ENCODE peak calls at places on chromosomes 5 and 9, in six cellular contexts. One of them, this sample, is unnamed.

GRCh38 chr5:143057580-143057999 is 287.4 kb downstream of the ARHGAP26 start:
- DNase-seq in tibial artery: no peak
- DNase-seq in GM06990: peak; percentile 72
- DNase-seq in BJ: no peak
- DNase-seq in fibroblast of pulmonary artery: peak; percentile 64
- DNase-seq in NCI-H446 treated with DMSO at 0.1 percent for 48 hours: no peak
- DNase-seq in this sample: no peak

GRCh38 chr5:108728566-108729305 is 19.0 kb upstream of the FER start:
- DNase-seq in tibial artery: no peak
- DNase-seq in GM06990: no peak
- DNase-seq in fibroblast of pulmonary artery: no peak
- DNase-seq in NCI-H446 treated with DMSO at 0.1 percent for 48 hours: no peak
- DNase-seq in BJ: no peak
- DNase-seq in this sample: no peak

GRCh38 chr5:128566170-128566569 is 28.1 kb upstream of the FBN2 start:
- DNase-seq in GM06990: no peak
- DNase-seq in BJ: no peak
- DNase-seq in tibial artery: no peak
- DNase-seq in fibroblast of pulmonary artery: no peak
- DNase-seq in NCI-H446 treated with DMSO at 0.1 percent for 48 hours: no peak
- DNase-seq in this sample: no peak

GRCh38 chr5:141734501-141735231 is 52.6 kb upstream of the ARAP3 start:
- DNase-seq in NCI-H446 treated with DMSO at 0.1 percent for 48 hours: no peak
- DNase-seq in BJ: no peak
- DNase-seq in tibial artery: no peak
- DNase-seq in fibroblast of pulmonary artery: peak; percentile 83
- DNase-seq in GM06990: no peak
- DNase-seq in this sample: no peak

GRCh38 chr9:463455-464125 is 248.9 kb downstream of the DOCK8 start:
- DNase-seq in GM06990: no peak
- DNase-seq in NCI-H446 treated with DMSO at 0.1 percent for 48 hours: no peak
- DNase-seq in fibroblast of pulmonary artery: no peak
- DNase-seq in BJ: no peak
- DNase-seq in tibial artery: no peak
- DNase-seq in this sample: no peak

GRCh38 chr5:125668904-125669303 is 754.3 kb upstream of the GRAMD2B start:
- DNase-seq in GM06990: no peak
- DNase-seq in fibroblast of pulmonary artery: no peak
- DNase-seq in NCI-H446 treated with DMSO at 0.1 percent for 48 hours: no peak
- DNase-seq in BJ: no peak
- DNase-seq in tibial artery: no peak
- DNase-seq in this sample: no peak

GRCh38 chr5:125290935-125291334 is 544.5 kb upstream of the ZNF608 start:
- DNase-seq in fibroblast of pulmonary artery: no peak
- DNase-seq in BJ: no peak
- DNase-seq in tibial artery: no peak
- DNase-seq in GM06990: no peak
- DNase-seq in NCI-H446 treated with DMSO at 0.1 percent for 48 hours: no peak
- DNase-seq in this sample: no peak

GRCh38 chr5:152092580-152092979 is 167.9 kb upstream of the GLRA1 start:
- DNase-seq in fibroblast of pulmonary artery: no peak
- DNase-seq in BJ: no peak
- DNase-seq in GM06990: no peak
- DNase-seq in NCI-H446 treated with DMSO at 0.1 percent for 48 hours: no peak
- DNase-seq in tibial artery: no peak
- DNase-seq in this sample: no peak

GRCh38 chr5:33433303-33434255 is 7.2 kb upstream of the TARS1 start:
- DNase-seq in fibroblast of pulmonary artery: peak; percentile 39
- DNase-seq in GM06990: no peak
- DNase-seq in tibial artery: no peak
- DNase-seq in NCI-H446 treated with DMSO at 0.1 percent for 48 hours: no peak
- DNase-seq in BJ: no peak
- DNase-seq in this sample: no peak

GRCh38 chr9:106784076-106784475 is 78.9 kb upstream of the ZNF462 start:
- DNase-seq in tibial artery: no peak
- DNase-seq in NCI-H446 treated with DMSO at 0.1 percent for 48 hours: no peak
- DNase-seq in BJ: no peak
- DNase-seq in fibroblast of pulmonary artery: peak; percentile 40
- DNase-seq in GM06990: no peak
- DNase-seq in this sample: no peak

GRCh38 chr9:35136866-35137265 is 21.2 kb upstream of the ATOSB start:
- DNase-seq in BJ: no peak
- DNase-seq in tibial artery: peak; percentile 10
- DNase-seq in fibroblast of pulmonary artery: peak; percentile 4
- DNase-seq in GM06990: no peak
- DNase-seq in NCI-H446 treated with DMSO at 0.1 percent for 48 hours: no peak
- DNase-seq in this sample: no peak

GRCh38 chr5:174553556-174553955 is 170.8 kb upstream of the MSX2 start:
- DNase-seq in NCI-H446 treated with DMSO at 0.1 percent for 48 hours: no peak
- DNase-seq in fibroblast of pulmonary artery: no peak
- DNase-seq in GM06990: no peak
- DNase-seq in BJ: no peak
- DNase-seq in tibial artery: peak; percentile 95
- DNase-seq in this sample: no peak

GRCh38 chr9:129482521-129483466 is 138.1 kb downstream of the C9orf50 start:
- DNase-seq in tibial artery: peak; percentile 96
- DNase-seq in BJ: peak; percentile 48
- DNase-seq in GM06990: no peak
- DNase-seq in NCI-H446 treated with DMSO at 0.1 percent for 48 hours: peak; percentile 45
- DNase-seq in fibroblast of pulmonary artery: peak; percentile 89
- DNase-seq in this sample: peak; percentile 58

GRCh38 chr9:113309204-113309813 is 6.1 kb upstream of the RNF183 start:
- DNase-seq in fibroblast of pulmonary artery: peak; percentile 70
- DNase-seq in BJ: no peak
- DNase-seq in NCI-H446 treated with DMSO at 0.1 percent for 48 hours: no peak
- DNase-seq in GM06990: no peak
- DNase-seq in tibial artery: no peak
- DNase-seq in this sample: peak; percentile 53

GRCh38 chr5:62780888-62781287 is 202.3 kb downstream of the LRRC70 start:
- DNase-seq in tibial artery: no peak
- DNase-seq in NCI-H446 treated with DMSO at 0.1 percent for 48 hours: no peak
- DNase-seq in BJ: no peak
- DNase-seq in fibroblast of pulmonary artery: no peak
- DNase-seq in GM06990: no peak
- DNase-seq in this sample: no peak

GRCh38 chr5:893137-893506 is 438 bp downstream of the TRIP13 start:
- DNase-seq in GM06990: no peak
- DNase-seq in tibial artery: no peak
- DNase-seq in BJ: no peak
- DNase-seq in fibroblast of pulmonary artery: no peak
- DNase-seq in NCI-H446 treated with DMSO at 0.1 percent for 48 hours: no peak
- DNase-seq in this sample: no peak

GRCh38 chr9:119009253-119009652 is 360.0 kb downstream of the BRINP1 start:
- DNase-seq in tibial artery: no peak
- DNase-seq in fibroblast of pulmonary artery: no peak
- DNase-seq in BJ: no peak
- DNase-seq in GM06990: no peak
- DNase-seq in NCI-H446 treated with DMSO at 0.1 percent for 48 hours: peak; percentile 68
- DNase-seq in this sample: no peak

GRCh38 chr9:2991292-2991691 is 147.4 kb upstream of the PUM3 start:
- DNase-seq in NCI-H446 treated with DMSO at 0.1 percent for 48 hours: no peak
- DNase-seq in BJ: no peak
- DNase-seq in tibial artery: no peak
- DNase-seq in fibroblast of pulmonary artery: peak; percentile 1
- DNase-seq in GM06990: no peak
- DNase-seq in this sample: peak; percentile 16

GRCh38 chr9:137303031-137303892 is 1.2 kb upstream of the NRARP start:
- DNase-seq in GM06990: no peak
- DNase-seq in tibial artery: peak; percentile 64
- DNase-seq in fibroblast of pulmonary artery: no peak
- DNase-seq in BJ: no peak
- DNase-seq in NCI-H446 treated with DMSO at 0.1 percent for 48 hours: no peak
- DNase-seq in this sample: no peak

GRCh38 chr9:121284733-121285451 is 16.9 kb downstream of the GSN start:
- DNase-seq in fibroblast of pulmonary artery: no peak
- DNase-seq in NCI-H446 treated with DMSO at 0.1 percent for 48 hours: no peak
- DNase-seq in tibial artery: no peak
- DNase-seq in GM06990: no peak
- DNase-seq in BJ: no peak
- DNase-seq in this sample: no peak

GRCh38 chr5:158876263-158876942 is 223.3 kb downstream of the EBF1 start:
- DNase-seq in fibroblast of pulmonary artery: no peak
- DNase-seq in BJ: no peak
- DNase-seq in tibial artery: no peak
- DNase-seq in NCI-H446 treated with DMSO at 0.1 percent for 48 hours: no peak
- DNase-seq in GM06990: peak; percentile 37
- DNase-seq in this sample: no peak

GRCh38 chr5:154541553-154541952 is 63.5 kb upstream of the HAND1 start:
- DNase-seq in tibial artery: no peak
- DNase-seq in fibroblast of pulmonary artery: no peak
- DNase-seq in GM06990: no peak
- DNase-seq in BJ: no peak
- DNase-seq in NCI-H446 treated with DMSO at 0.1 percent for 48 hours: no peak
- DNase-seq in this sample: no peak

GRCh38 chr9:70100362-70100761 is 56.7 kb downstream of the MAMDC2 start:
- DNase-seq in tibial artery: no peak
- DNase-seq in fibroblast of pulmonary artery: peak; percentile 92
- DNase-seq in NCI-H446 treated with DMSO at 0.1 percent for 48 hours: no peak
- DNase-seq in GM06990: no peak
- DNase-seq in BJ: no peak
- DNase-seq in this sample: no peak

GRCh38 chr5:74294231-74294705 is 346.3 kb downstream of the ENC1 start:
- DNase-seq in GM06990: peak; percentile 25
- DNase-seq in NCI-H446 treated with DMSO at 0.1 percent for 48 hours: peak; percentile 75
- DNase-seq in tibial artery: no peak
- DNase-seq in BJ: no peak
- DNase-seq in fibroblast of pulmonary artery: peak; percentile 35
- DNase-seq in this sample: no peak

GRCh38 chr5:139796061-139796806 is 626 bp downstream of the PSD2 start:
- DNase-seq in GM06990: no peak
- DNase-seq in NCI-H446 treated with DMSO at 0.1 percent for 48 hours: no peak
- DNase-seq in tibial artery: no peak
- DNase-seq in BJ: no peak
- DNase-seq in fibroblast of pulmonary artery: no peak
- DNase-seq in this sample: no peak

This sample was measured in NCI-H1694 treated with DMSO at 0.1 percent for 48 hours.